ENCODE peak calls at places on chromosomes 3 and 15, in seven cellular contexts. One of them, this sample, is unnamed.

GRCh38 chr15:20271647-20272046 is 270.0 kb downstream of the GOLGA6L6 start:
- DNase-seq in fibroblast of lung: no peak
- DNase-seq in right atrium auricular region: no peak
- DNase-seq in IMR-90: no peak
- DNase-seq in brain microvascular endothelial cell: no peak
- DNase-seq in mammary epithelial cell: no peak
- DNase-seq in spleen: peak; percentile 74
- DNase-seq in this sample: no peak

GRCh38 chr3:89227218-89227617 is 119.8 kb downstream of the EPHA3 start:
- DNase-seq in IMR-90: peak; percentile 67
- DNase-seq in mammary epithelial cell: no peak
- DNase-seq in fibroblast of lung: peak; percentile 33
- DNase-seq in right atrium auricular region: no peak
- DNase-seq in brain microvascular endothelial cell: peak; percentile 9
- DNase-seq in spleen: no peak
- DNase-seq in this sample: no peak

GRCh38 chr3:134378384-134378783 is 4.1 kb upstream of the AMOTL2 start:
- DNase-seq in mammary epithelial cell: no peak
- DNase-seq in spleen: peak; percentile 66
- DNase-seq in fibroblast of lung: peak; percentile 59
- DNase-seq in brain microvascular endothelial cell: no peak
- DNase-seq in IMR-90: no peak
- DNase-seq in right atrium auricular region: peak; percentile 57
- DNase-seq in this sample: no peak

GRCh38 chr15:67474405-67475080 is 46.4 kb upstream of the C15orf61 start:
- DNase-seq in brain microvascular endothelial cell: no peak
- DNase-seq in fibroblast of lung: no peak
- DNase-seq in mammary epithelial cell: no peak
- DNase-seq in right atrium auricular region: no peak
- DNase-seq in IMR-90: no peak
- DNase-seq in spleen: no peak
- DNase-seq in this sample: no peak

GRCh38 chr3:135967867-135968266 is 2.3 kb downstream of the PPP2R3A start:
- DNase-seq in mammary epithelial cell: no peak
- DNase-seq in IMR-90: no peak
- DNase-seq in spleen: no peak
- DNase-seq in brain microvascular endothelial cell: no peak
- DNase-seq in fibroblast of lung: no peak
- DNase-seq in right atrium auricular region: no peak
- DNase-seq in this sample: no peak

GRCh38 chr15:90318591-90318990 is 33.5 kb upstream of the ZNF774 start:
- DNase-seq in brain microvascular endothelial cell: no peak
- DNase-seq in fibroblast of lung: no peak
- DNase-seq in mammary epithelial cell: no peak
- DNase-seq in IMR-90: no peak
- DNase-seq in right atrium auricular region: peak; percentile 34
- DNase-seq in spleen: no peak
- DNase-seq in this sample: no peak

GRCh38 chr3:78642471-78642870 is 1125.3 kb downstream of the ROBO1 start:
- DNase-seq in IMR-90: no peak
- DNase-seq in mammary epithelial cell: no peak
- DNase-seq in spleen: no peak
- DNase-seq in brain microvascular endothelial cell: no peak
- DNase-seq in fibroblast of lung: no peak
- DNase-seq in right atrium auricular region: no peak
- DNase-seq in this sample: no peak

GRCh38 chr3:157865449-157865862 is 240.8 kb downstream of the SHOX2 start:
- DNase-seq in right atrium auricular region: no peak
- DNase-seq in brain microvascular endothelial cell: no peak
- DNase-seq in mammary epithelial cell: peak; percentile 8
- DNase-seq in spleen: peak; percentile 81
- DNase-seq in fibroblast of lung: no peak
- DNase-seq in IMR-90: no peak
- DNase-seq in this sample: no peak

GRCh38 chr3:194705227-194705626 is 19.5 kb downstream of the FAM43A start:
- DNase-seq in fibroblast of lung: no peak
- DNase-seq in brain microvascular endothelial cell: no peak
- DNase-seq in spleen: no peak
- DNase-seq in right atrium auricular region: no peak
- DNase-seq in IMR-90: no peak
- DNase-seq in mammary epithelial cell: no peak
- DNase-seq in this sample: no peak

GRCh38 chr3:129006864-129007263 is 5.8 kb downstream of the EFCC1 start:
- DNase-seq in fibroblast of lung: no peak
- DNase-seq in IMR-90: no peak
- DNase-seq in right atrium auricular region: no peak
- DNase-seq in brain microvascular endothelial cell: no peak
- DNase-seq in mammary epithelial cell: no peak
- DNase-seq in spleen: no peak
- DNase-seq in this sample: no peak

GRCh38 chr3:150528359-150528797 is 17.9 kb downstream of the SERP1 start:
- DNase-seq in IMR-90: peak; percentile 52
- DNase-seq in fibroblast of lung: peak; percentile 67
- DNase-seq in brain microvascular endothelial cell: no peak
- DNase-seq in right atrium auricular region: no peak
- DNase-seq in mammary epithelial cell: no peak
- DNase-seq in spleen: no peak
- DNase-seq in this sample: no peak

GRCh38 chr15:88605507-88606436 is 15.4 kb upstream of the AEN start:
- DNase-seq in brain microvascular endothelial cell: peak; percentile 11
- DNase-seq in fibroblast of lung: peak; percentile 32
- DNase-seq in spleen: peak; percentile 76
- DNase-seq in mammary epithelial cell: peak; percentile 20
- DNase-seq in right atrium auricular region: no peak
- DNase-seq in IMR-90: peak; percentile 29
- DNase-seq in this sample: no peak

GRCh38 chr15:88604972-88605506 is 16.1 kb upstream of the AEN start:
- DNase-seq in brain microvascular endothelial cell: no peak
- DNase-seq in right atrium auricular region: no peak
- DNase-seq in spleen: no peak
- DNase-seq in fibroblast of lung: no peak
- DNase-seq in IMR-90: no peak
- DNase-seq in mammary epithelial cell: no peak
- DNase-seq in this sample: no peak

GRCh38 chr15:88606437-88606794 is 14.7 kb upstream of the AEN start:
- DNase-seq in mammary epithelial cell: no peak
- DNase-seq in spleen: no peak
- DNase-seq in IMR-90: no peak
- DNase-seq in brain microvascular endothelial cell: no peak
- DNase-seq in fibroblast of lung: no peak
- DNase-seq in right atrium auricular region: no peak
- DNase-seq in this sample: no peak

GRCh38 chr15:88603885-88604284 is 17.3 kb upstream of the AEN start:
- DNase-seq in mammary epithelial cell: no peak
- DNase-seq in brain microvascular endothelial cell: no peak
- DNase-seq in spleen: no peak
- DNase-seq in IMR-90: no peak
- DNase-seq in right atrium auricular region: no peak
- DNase-seq in fibroblast of lung: no peak
- DNase-seq in this sample: no peak

DNA sequence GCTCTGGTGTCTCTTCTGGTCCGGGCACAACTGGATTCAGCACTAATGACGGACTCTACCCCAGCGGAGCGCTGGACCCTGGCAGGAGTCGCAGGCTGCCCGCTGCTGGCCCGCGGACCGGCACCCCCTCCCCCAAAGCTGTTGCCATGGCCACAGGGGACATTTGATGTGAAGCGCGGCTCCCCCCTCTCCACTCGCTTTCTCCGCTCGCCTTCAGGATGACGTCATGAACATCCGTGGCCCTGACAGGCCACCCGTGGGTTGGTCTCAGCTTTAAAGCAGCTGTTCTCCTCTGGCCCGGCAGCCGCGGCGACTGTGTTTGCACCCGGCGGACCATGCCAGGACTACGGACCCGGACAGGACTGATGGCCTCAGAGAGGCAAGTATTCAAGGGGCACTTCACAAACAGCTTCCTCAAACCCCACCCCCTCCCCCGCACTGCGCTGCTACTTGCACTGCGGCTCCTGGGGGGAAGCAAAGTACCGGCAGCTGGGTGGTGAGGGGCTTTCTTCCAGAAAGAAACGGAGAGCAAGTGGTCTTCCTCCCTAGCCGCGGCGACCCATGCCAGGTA is 16.7 kb upstream of the AEN start:
- DNase-seq in spleen: no peak
- DNase-seq in mammary epithelial cell: no peak
- DNase-seq in brain microvascular endothelial cell: no peak
- DNase-seq in fibroblast of lung: no peak
- DNase-seq in right atrium auricular region: no peak
- DNase-seq in IMR-90: no peak
- DNase-seq in this sample: no peak
- H3K4me3 ChIP-seq in spleen: peak overlapping the region; percentile 42
- H3K4me3 ChIP-seq in mammary epithelial cell: no peak overlapping the region
- H3K4me3 ChIP-seq in brain microvascular endothelial cell: no peak overlapping the region
- H3K4me3 ChIP-seq in fibroblast of lung: no peak overlapping the region
- H3K4me3 ChIP-seq in right atrium auricular region: no peak overlapping the region
- H3K4me3 ChIP-seq in IMR-90: no peak overlapping the region
- H3K4me3 ChIP-seq in this sample: no peak overlapping the region

GRCh38 chr15:77031376-77032050 is 36.6 kb downstream of the PSTPIP1 start:
- DNase-seq in right atrium auricular region: no peak
- DNase-seq in mammary epithelial cell: no peak
- DNase-seq in brain microvascular endothelial cell: no peak
- DNase-seq in fibroblast of lung: no peak
- DNase-seq in IMR-90: peak; percentile 44
- DNase-seq in spleen: peak; percentile 90
- DNase-seq in this sample: no peak
- TF ChIP-seq CTCF in right atrium auricular region: no peak
- TF ChIP-seq CTCF in mammary epithelial cell: no peak
- TF ChIP-seq CTCF in brain microvascular endothelial cell: no peak
- TF ChIP-seq CTCF in fibroblast of lung: no peak
- TF ChIP-seq CTCF in IMR-90: peak; percentile 26
- TF ChIP-seq CTCF in spleen: peak; percentile 8
- TF ChIP-seq CTCF in this sample: no peak

DNA sequence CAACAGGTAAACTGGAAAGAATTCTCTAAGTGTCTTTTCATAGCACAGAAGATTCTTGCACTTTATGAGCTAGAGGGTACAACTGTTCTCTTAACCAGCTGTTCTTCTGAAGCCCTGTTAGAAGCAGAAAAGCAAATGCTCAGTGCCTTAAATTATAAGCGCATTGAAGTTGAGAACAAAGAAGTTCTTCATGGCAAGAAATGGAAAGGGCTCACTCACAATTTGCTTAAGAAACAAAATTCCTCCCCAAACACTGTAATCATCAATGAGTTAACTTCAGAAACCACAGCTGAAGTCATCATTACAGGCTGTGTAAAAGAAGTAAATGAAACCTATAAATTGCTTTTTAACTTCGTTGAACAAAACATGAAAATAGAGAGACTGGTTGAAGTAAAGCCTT is 19.6 kb downstream of the PARP14 start:
- DNase-seq in fibroblast of lung: no peak
- DNase-seq in right atrium auricular region: no peak
- DNase-seq in mammary epithelial cell: no peak
- DNase-seq in IMR-90: no peak
- DNase-seq in spleen: no peak
- DNase-seq in brain microvascular endothelial cell: no peak
- DNase-seq in this sample: no peak
- H3K36me3 ChIP-seq in fibroblast of lung: peaks cover 8% of the 10 kb centered on the region
- H3K36me3 ChIP-seq in right atrium auricular region: peaks cover 37% of the 10 kb centered on the region
- H3K36me3 ChIP-seq in mammary epithelial cell: peaks cover 2% of the 10 kb centered on the region
- H3K36me3 ChIP-seq in IMR-90: peaks cover 29% of the 10 kb centered on the region
- H3K36me3 ChIP-seq in spleen: no peaks in the 10 kb centered on the region
- H3K36me3 ChIP-seq in brain microvascular endothelial cell: peaks cover 12% of the 10 kb centered on the region
- H3K36me3 ChIP-seq in this sample: peaks cover 3% of the 10 kb centered on the region

GRCh38 chr15:48880070-48880634 is 2.2 kb downstream of the EID1 start:
- DNase-seq in right atrium auricular region: no peak
- DNase-seq in IMR-90: no peak
- DNase-seq in mammary epithelial cell: no peak
- DNase-seq in brain microvascular endothelial cell: no peak
- DNase-seq in spleen: no peak
- DNase-seq in fibroblast of lung: no peak
- DNase-seq in this sample: no peak
- H3K4me3 ChIP-seq in right atrium auricular region: no peak overlapping the region
- H3K4me3 ChIP-seq in IMR-90: peak overlapping the region; percentile 20
- H3K4me3 ChIP-seq in mammary epithelial cell: no peak overlapping the region
- H3K4me3 ChIP-seq in brain microvascular endothelial cell: no peak overlapping the region
- H3K4me3 ChIP-seq in spleen: peak overlapping the region; percentile 91
- H3K4me3 ChIP-seq in fibroblast of lung: peak overlapping the region; percentile 98
- H3K4me3 ChIP-seq in this sample: no peak overlapping the region

DNA sequence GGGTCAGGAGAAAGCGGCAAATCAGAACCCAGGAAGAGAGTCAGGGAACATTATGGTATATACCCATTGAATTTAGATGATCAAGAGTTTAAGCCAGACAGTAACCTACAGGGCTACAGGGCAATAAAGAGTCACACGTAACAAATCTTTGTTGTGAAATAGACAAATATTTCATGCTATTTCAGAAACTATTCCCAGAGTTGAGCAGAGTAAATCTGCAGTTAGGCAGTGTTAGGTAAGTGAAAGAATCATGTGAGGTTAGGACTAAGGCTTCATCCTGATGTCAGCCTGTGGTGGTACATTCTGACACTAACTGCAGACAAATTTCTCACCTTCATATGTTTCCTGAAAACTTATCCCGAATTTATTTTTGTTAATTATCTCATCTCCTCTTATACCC is 153.0 kb downstream of the UBE2E2 start:
- DNase-seq in spleen: no peak
- DNase-seq in IMR-90: no peak
- DNase-seq in brain microvascular endothelial cell: no peak
- DNase-seq in mammary epithelial cell: no peak
- DNase-seq in right atrium auricular region: no peak
- DNase-seq in fibroblast of lung: no peak
- DNase-seq in this sample: no peak
- TF ChIP-seq CTCF in spleen: no peak
- TF ChIP-seq CTCF in IMR-90: no peak
- TF ChIP-seq CTCF in brain microvascular endothelial cell: no peak
- TF ChIP-seq CTCF in mammary epithelial cell: no peak
- TF ChIP-seq CTCF in right atrium auricular region: no peak
- TF ChIP-seq CTCF in fibroblast of lung: no peak
- TF ChIP-seq CTCF in this sample: no peak